ENCODE peak calls at places on chromosomes 1 and 21, in eight cellular contexts. C, T, E, Z, X, D, L and J are unnamed samples.

GRCh38 chr1:199161766-199162303 is 523.0 kb downstream of the PTPRC start:
- DNase-seq in C (no peak), T (no peak), E (no peak), Z (no peak), X (no peak), D (no peak), L (no peak), J (no peak)

GRCh38 chr1:244957525-244957924 is 93.2 kb upstream of the HNRNPU start:
- DNase-seq in C (no peak), T (no peak), E (no peak), Z (no peak), X (no peak), D (no peak), L (no peak), J (no peak)

GRCh38 chr1:86435327-86435726 is 11.4 kb downstream of the CLCA2 start:
- DNase-seq in C (no peak), T (no peak), E (no peak), Z (no peak), X (no peak), D (no peak), L (no peak), J (no peak)

GRCh38 chr1:9211291-9211811 is 23.2 kb upstream of the H6PD start:
- DNase-seq in C (no peak), T (peak; percentile 52), E (no peak), Z (no peak), X (no peak), D (no peak), L (no peak), J (no peak)

GRCh38 chr1:88595355-88595754 is 88.7 kb upstream of the PKN2 start:
- DNase-seq in C (no peak), T (peak; percentile 65), E (no peak), Z (no peak), X (no peak), D (no peak), L (no peak), J (no peak)

GRCh38 chr1:169146536-169147214 is 40.2 kb downstream of the ATP1B1 start:
- DNase-seq in C (no peak), T (peak; percentile 20), E (no peak), Z (no peak), X (no peak), D (no peak), L (no peak), J (no peak)

GRCh38 chr1:115324649-115325420 is 13.2 kb downstream of the NGF start:
- DNase-seq in C (no peak), T (no peak), E (no peak), Z (no peak), X (no peak), D (no peak), L (no peak), J (no peak)

GRCh38 chr21:33036430-33037162 is 10.9 kb downstream of the OLIG2 start:
- DNase-seq in C (no peak), T (no peak), E (no peak), Z (peak; percentile 49), X (no peak), D (no peak), L (peak; percentile 41), J (no peak)

GRCh38 chr1:64000021-64000420 is 203.4 kb upstream of the UBE2U start:
- DNase-seq in C (no peak), T (no peak), E (no peak), Z (no peak), X (no peak), D (no peak), L (no peak), J (no peak)

GRCh38 chr1:10771789-10772188 is 24.7 kb downstream of the CASZ1 start:
- DNase-seq in C (no peak), T (no peak), E (no peak), Z (no peak), X (peak; percentile 51), D (no peak), L (no peak), J (no peak)

DNA sequence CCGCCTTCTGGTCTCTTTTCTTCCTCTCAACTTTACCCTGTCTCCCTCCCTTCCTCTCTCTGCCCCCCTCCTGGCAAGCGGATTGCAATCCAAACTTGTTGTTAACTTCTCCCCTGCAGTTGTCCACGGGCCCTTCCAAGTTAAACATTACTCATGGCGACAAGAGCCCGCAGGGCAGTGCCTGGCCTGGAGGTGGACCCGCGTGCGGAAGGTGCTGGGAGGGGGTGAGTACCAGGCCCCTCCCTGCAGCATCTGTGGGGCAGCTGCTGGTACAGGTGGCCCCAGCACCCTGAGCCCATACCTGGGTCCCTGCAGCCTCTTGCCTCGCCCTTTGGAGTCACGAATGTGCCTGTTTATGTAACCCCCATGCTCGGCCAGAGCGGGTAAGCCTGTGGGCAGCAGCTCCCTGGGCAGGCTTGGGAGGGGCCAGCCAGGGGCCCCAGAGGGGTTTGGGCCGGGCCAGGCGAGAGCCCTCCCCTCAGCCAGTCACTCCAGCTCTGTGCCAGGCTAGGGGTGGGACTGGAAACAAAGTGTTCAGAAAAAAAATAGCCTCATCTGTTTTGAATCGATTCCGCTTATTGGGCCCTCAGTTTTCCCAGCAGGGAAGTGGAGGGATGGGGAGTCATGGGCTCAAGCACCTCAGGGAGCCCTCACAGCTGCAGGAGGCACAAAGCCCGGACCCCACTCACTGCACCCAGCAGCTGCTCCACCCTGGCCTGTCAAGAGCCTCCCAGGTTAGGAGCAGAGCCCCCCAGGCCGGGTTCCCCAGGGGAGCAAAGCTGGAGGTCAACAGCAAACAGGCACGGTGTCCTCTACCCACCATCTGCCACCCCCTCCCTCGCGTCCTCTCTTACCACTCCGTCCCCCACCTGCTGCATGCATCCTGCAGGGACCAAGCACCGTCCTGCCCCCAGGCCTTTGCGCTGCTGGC is 14.0 kb upstream of the FAAP20 start:
- DNase-seq in C (peak; percentile 61), T (peak; percentile 93), E (peak; percentile 76), Z (no peak), X (peak; percentile 88), D (peak; percentile 45), L (peak; percentile 38), J (peak; percentile 89)
- TF ChIP-seq CTCF in C (no peak), T (peak; percentile 16), E (no peak), Z (no peak), X (peak; percentile 18), D (no peak), L (no peak), J (no peak)

DNA sequence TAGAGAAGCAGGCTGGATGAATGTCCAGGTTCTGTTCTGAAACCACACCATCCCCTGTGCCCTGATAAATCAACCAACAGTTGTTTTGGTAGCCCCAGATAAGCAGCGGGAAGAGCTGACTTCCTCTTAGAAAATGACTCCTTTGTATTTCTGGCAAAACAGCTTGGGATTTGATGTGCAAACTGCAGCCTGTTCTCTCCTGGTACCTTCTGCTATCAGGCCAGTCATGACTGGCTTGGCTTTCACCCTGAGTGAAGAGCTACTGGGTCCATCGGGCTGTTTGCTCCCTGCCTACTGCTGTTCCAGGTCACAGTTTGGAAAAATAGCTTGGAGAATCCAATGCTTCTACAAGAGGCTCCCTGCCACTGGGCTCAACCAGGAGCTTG is 116.8 kb downstream of the DTL start:
- DNase-seq in C (no peak), T (no peak), E (no peak), Z (no peak), X (no peak), D (no peak), L (no peak), J (no peak)
- H3K27ac ChIP-seq in C (no peak overlapping the region), T (no peak overlapping the region), E (peak overlapping the region; percentile 1), Z (no peak overlapping the region), X (no peak overlapping the region), D (no peak overlapping the region), L (peak overlapping the region; percentile 39), J (no peak overlapping the region)

GRCh38 chr1:243269461-243269801 is 13.6 kb downstream of the SDCCAG8 start:
- DNase-seq in C (no peak), T (no peak), E (no peak), Z (no peak), X (no peak), D (no peak), L (no peak), J (no peak)
- H3K4me1 ChIP-seq in C (peaks cover 35% of the 10 kb centered on the region), T (no peaks in the 10 kb centered on the region), E (peaks cover 4% of the 10 kb centered on the region), Z (peaks cover 10% of the 10 kb centered on the region), X (no peaks in the 10 kb centered on the region), D (peaks cover 41% of the 10 kb centered on the region), L (peaks cover 38% of the 10 kb centered on the region), J (peaks cover 39% of the 10 kb centered on the region)

GRCh38 chr1:109191377-109191776 is 22.3 kb upstream of the SARS1 start:
- DNase-seq in C (no peak), T (no peak), E (no peak), Z (peak; percentile 55), X (no peak), D (no peak), L (no peak), J (no peak)
- TF ChIP-seq CTCF in C (no peak), T (peak; percentile 71), E (no peak), Z (peak; percentile 53), X (no peak), D (no peak), L (no peak), J (no peak)

GRCh38 chr1:997728-998050 is 2.2 kb downstream of the HES4 start:
- DNase-seq in C (no peak), T (no peak), E (no peak), Z (no peak), X (no peak), D (no peak), L (no peak), J (no peak)
- H3K27ac ChIP-seq in C (no peak overlapping the region), T (no peak overlapping the region), E (no peak overlapping the region), Z (no peak overlapping the region), X (no peak overlapping the region), D (no peak overlapping the region), L (no peak overlapping the region), J (peak overlapping the region; percentile 99)

GRCh38 chr1:183027031-183027430 is 3.8 kb downstream of the LAMC1 start:
- DNase-seq in C (no peak), T (no peak), E (no peak), Z (no peak), X (no peak), D (no peak), L (no peak), J (no peak)
- H3K4me1 ChIP-seq in C (peaks cover 43% of the 10 kb centered on the region), T (peaks cover 75% of the 10 kb centered on the region), E (no peaks in the 10 kb centered on the region), Z (peaks cover 5% of the 10 kb centered on the region), X (no peaks in the 10 kb centered on the region), D (peaks cover 72% of the 10 kb centered on the region), L (peaks cover 92% of the 10 kb centered on the region), J (peaks cover 52% of the 10 kb centered on the region)

GRCh38 chr1:82018319-82018718 is 217.6 kb downstream of the ADGRL2 start:
- DNase-seq in C (no peak), T (no peak), E (no peak), Z (no peak), X (no peak), D (no peak), L (no peak), J (no peak)

GRCh38 chr1:82013702-82014101 is 213.0 kb downstream of the ADGRL2 start:
- DNase-seq in C (no peak), T (no peak), E (no peak), Z (no peak), X (no peak), D (no peak), L (no peak), J (no peak)

GRCh38 chr1:82019512-82019911 is 218.8 kb downstream of the ADGRL2 start:
- DNase-seq in C (no peak), T (no peak), E (no peak), Z (no peak), X (no peak), D (no peak), L (no peak), J (no peak)

GRCh38 chr1:82015444-82015843 is 214.7 kb downstream of the ADGRL2 start:
- DNase-seq in C (no peak), T (no peak), E (no peak), Z (no peak), X (no peak), D (no peak), L (no peak), J (no peak)
- TF ChIP-seq CTCF in C (no peak), T (peak; percentile 20), E (no peak), Z (no peak), X (no peak), D (no peak), L (no peak), J (no peak)

GRCh38 chr21:14863745-14864210 is 201.0 kb downstream of the NRIP1 start:
- DNase-seq in C (no peak), T (peak; percentile 82), E (no peak), Z (no peak), X (no peak), D (no peak), L (no peak), J (no peak)
- H3K27ac ChIP-seq in C (no peak overlapping the region), T (peak overlapping the region; percentile 76), E (peak overlapping the region; percentile 48), Z (no peak overlapping the region), X (peak overlapping the region; percentile 33), D (no peak overlapping the region), L (no peak overlapping the region), J (no peak overlapping the region)